ENCODE peak calls at places on chromosomes 6 and 20, in eight cellular contexts. Y, J, Q, M, W, D, H and O are unnamed samples.

GRCh38 chr20:49956689-49957443 is 20.7 kb downstream of the RNF114 start:
- DNase-seq in Y (no peak), M (no peak), D (peak; percentile 69), W (no peak), H (no peak), J (no peak), Q (no peak), O (no peak)

GRCh38 chr6:75084872-75085381 is 120.9 kb downstream of the COL12A1 start:
- DNase-seq in H (peak; percentile 37), Y (no peak), J (no peak), W (no peak), Q (peak; percentile 33), D (peak; percentile 13), M (peak; percentile 79), O (no peak)

GRCh38 chr6:14709066-14709670 is 536.7 kb upstream of the JARID2 start:
- DNase-seq in Q (peak; percentile 27), Y (no peak), H (no peak), W (no peak), M (no peak), J (no peak), D (no peak), O (no peak)

GRCh38 chr6:15872252-15873103 is 209.7 kb upstream of the DTNBP1 start:
- DNase-seq in D (no peak), Y (no peak), H (no peak), W (no peak), M (no peak), J (peak; percentile 58), Q (peak; percentile 58), O (no peak)

GRCh38 chr6:7787137-7787575 is 61.3 kb downstream of the BMP6 start:
- DNase-seq in Y (no peak), J (no peak), W (no peak), H (no peak), D (no peak), Q (peak; percentile 70), M (no peak), O (no peak)

GRCh38 chr6:142696689-142697088 is 248.3 kb downstream of the HIVEP2 start:
- DNase-seq in W (no peak), Q (peak; percentile 9), H (peak; percentile 68), D (peak; percentile 16), Y (no peak), M (peak; percentile 82), J (no peak), O (no peak)

GRCh38 chr6:42363906-42364859 is 87.5 kb downstream of the TRERF1 start:
- DNase-seq in M (no peak), H (peak; percentile 26), Q (no peak), W (no peak), Y (peak; percentile 27), J (no peak), D (no peak), O (no peak)

GRCh38 chr6:27209659-27210269 is 37.7 kb upstream of the PRSS16 start:
- DNase-seq in Y (no peak), D (no peak), H (no peak), W (no peak), J (no peak), M (no peak), Q (no peak), O (no peak)

GRCh38 chr6:170174771-170175643 is 115.9 kb downstream of the DLL1 start:
- DNase-seq in Y (peak; percentile 44), H (peak; percentile 18), Q (no peak), D (no peak), W (no peak), M (peak; percentile 77), J (no peak), O (no peak)

GRCh38 chr6:5645275-5645674 is 361.4 kb downstream of the NRN1 start:
- DNase-seq in D (no peak), Q (no peak), J (no peak), H (no peak), M (no peak), W (no peak), Y (no peak), O (no peak)

GRCh38 chr6:37696841-37697735 is 595 bp downstream of the MDGA1 start:
- DNase-seq in J (peak; percentile 56), M (no peak), D (peak; percentile 34), W (no peak), Y (peak; percentile 73), H (no peak), Q (no peak), O (peak; percentile 36)

GRCh38 chr6:47733879-47734558 is 35.6 kb downstream of the ADGRF4 start:
- DNase-seq in Q (peak; percentile 6), H (no peak), W (no peak), M (no peak), D (no peak), Y (no peak), J (no peak), O (no peak)

GRCh38 chr20:51345601-51346101 is 196.9 kb downstream of the NFATC2 start:
- DNase-seq in Y (no peak), J (no peak), D (no peak), W (no peak), M (peak; percentile 29), Q (peak; percentile 84), H (no peak), O (no peak)

GRCh38 chr6:25297823-25298507 is 18.8 kb downstream of the CARMIL1 start:
- DNase-seq in M (no peak), H (no peak), J (no peak), Q (peak; percentile 33), D (no peak), Y (no peak), W (no peak), O (no peak)

GRCh38 chr6:74597266-74597665 is 608.6 kb downstream of the COL12A1 start:
- DNase-seq in W (no peak), Y (no peak), M (no peak), D (no peak), J (no peak), Q (peak; percentile 39), H (no peak), O (no peak)

GRCh38 chr6:102197211-102197610 is 803.7 kb downstream of the GRIK2 start:
- DNase-seq in M (no peak), W (no peak), Q (no peak), H (no peak), D (no peak), Y (no peak), J (no peak), O (no peak)

GRCh38 chr6:153727910-153728309 is 311.1 kb upstream of the OPRM1 start:
- DNase-seq in H (no peak), W (no peak), J (no peak), M (no peak), D (no peak), Q (no peak), Y (no peak), O (no peak)

GRCh38 chr6:108582618-108583017 is 21.9 kb downstream of the FOXO3 start:
- DNase-seq in Y (no peak), J (no peak), M (no peak), H (no peak), Q (no peak), W (no peak), D (no peak), O (no peak)

GRCh38 chr6:119026822-119027221 is 51.6 kb downstream of the FAM184A start:
- DNase-seq in J (no peak), Q (no peak), H (no peak), Y (no peak), M (no peak), W (no peak), D (no peak), O (no peak)

GRCh38 chr6:119028106-119028505 is 50.4 kb downstream of the FAM184A start:
- DNase-seq in Q (no peak), Y (no peak), W (no peak), J (no peak), H (no peak), M (no peak), D (no peak), O (no peak)

GRCh38 chr6:119025793-119026192 is 52.7 kb downstream of the FAM184A start:
- DNase-seq in H (no peak), Q (no peak), J (no peak), D (no peak), W (no peak), Y (no peak), M (no peak), O (no peak)

GRCh38 chr6:119030759-119031158 is 47.7 kb downstream of the FAM184A start:
- DNase-seq in H (no peak), M (no peak), J (no peak), D (no peak), Y (no peak), W (no peak), Q (no peak), O (no peak)

GRCh38 chr6:119027465-119027864 is 51.0 kb downstream of the FAM184A start:
- DNase-seq in J (no peak), W (no peak), Q (no peak), H (no peak), D (no peak), Y (no peak), M (no peak), O (no peak)
- H3K4me3 ChIP-seq in J (no peak overlapping the region), W (no peak overlapping the region), Q (no peak overlapping the region), H (no peak overlapping the region), D (no peak overlapping the region), Y (no peak overlapping the region), M (no peak overlapping the region), O (no peak overlapping the region)

DNA sequence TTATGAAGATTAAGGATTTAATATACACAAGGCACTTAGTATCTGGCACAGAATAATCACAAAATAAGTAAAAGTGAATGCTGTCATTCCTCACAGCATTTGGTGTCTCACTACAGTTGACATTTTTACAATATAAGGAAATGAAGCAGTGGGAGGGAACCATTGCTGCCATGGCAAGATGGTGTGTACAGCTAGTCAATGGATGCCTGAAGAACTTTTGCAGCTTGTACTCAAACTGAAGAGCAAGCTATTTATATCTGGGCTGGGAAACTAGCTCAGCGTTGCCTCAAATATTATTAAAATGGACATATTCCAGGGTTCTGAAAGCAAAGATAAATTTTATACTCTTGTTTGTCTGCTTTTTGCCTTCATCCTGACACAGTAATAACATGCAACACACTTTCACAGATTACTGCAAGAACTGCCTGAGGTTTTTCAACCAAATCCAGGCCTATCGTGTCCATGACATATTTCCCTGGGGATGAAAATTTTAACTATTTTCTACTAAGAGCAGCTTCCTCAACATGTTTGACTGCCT is 156.4 kb upstream of the COL21A1 start:
- DNase-seq in Q (no peak), M (no peak), W (no peak), D (no peak), H (no peak), J (no peak), Y (no peak), O (no peak)
- H3K27ac ChIP-seq in Q (no peak overlapping the region), M (no peak overlapping the region), W (peak overlapping the region; percentile 64), D (no peak overlapping the region), H (no peak overlapping the region), J (no peak overlapping the region), Y (no peak overlapping the region), O (no peak overlapping the region)

GRCh38 chr6:121504227-121504626 is 68.8 kb downstream of the GJA1 start:
- DNase-seq in J (peak; percentile 61), H (no peak), D (no peak), M (no peak), W (no peak), Y (no peak), Q (peak; percentile 78), O (no peak)
- H3K4me1 ChIP-seq in J (peaks cover 16% of the 10 kb centered on the region), H (peaks cover 3% of the 10 kb centered on the region), D (no peaks in the 10 kb centered on the region), M (no peaks in the 10 kb centered on the region), W (peaks cover 17% of the 10 kb centered on the region), Y (no peaks in the 10 kb centered on the region), Q (no peaks in the 10 kb centered on the region), O (no peaks in the 10 kb centered on the region)

DNA sequence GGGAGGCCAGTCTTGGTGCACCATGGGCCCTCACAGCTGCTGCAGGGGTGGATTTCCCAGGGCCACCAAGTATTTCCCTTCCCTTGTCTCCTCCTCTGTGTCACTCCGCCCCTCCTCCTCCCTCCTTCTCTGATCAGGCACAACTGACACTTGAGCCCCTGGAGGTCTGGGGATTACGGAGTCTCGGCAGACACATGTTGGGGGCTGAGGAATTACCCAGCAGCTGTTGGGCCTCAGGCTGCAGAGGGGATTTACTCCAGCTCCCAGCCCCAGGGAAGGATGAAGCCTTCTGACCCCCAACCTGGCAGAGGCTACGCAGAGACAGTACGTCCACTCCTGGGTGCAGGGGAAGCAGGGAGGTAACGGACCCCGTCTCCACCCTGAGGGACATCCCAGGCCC is 420.5 kb upstream of the SULF2 start:
- DNase-seq in J (no peak), M (no peak), D (no peak), Y (no peak), W (no peak), H (no peak), Q (no peak), O (no peak)
- H3K4me3 ChIP-seq in J (no peak overlapping the region), M (no peak overlapping the region), D (no peak overlapping the region), Y (no peak overlapping the region), W (no peak overlapping the region), H (no peak overlapping the region), Q (no peak overlapping the region), O (no peak overlapping the region)